ENCODE peak calls at places on chromosome 16, in five cellular contexts. C is AG04450, B is small intestine, Z is fibroblast of mammary gland, F is heart left ventricle. H is an unnamed sample.
A peak's percentile ranks its signal among the peaks of the same experiment; 100 is the strongest.

GRCh38 chr16:83402969-83403368 is 404.8 kb upstream of the HSBP1 start:
- DNase-seq in C (no peak), B (no peak), Z (peak; percentile 49), F (no peak), H (no peak)

GRCh38 chr16:46974352-46974751 is 878 bp upstream of the DNAJA2 start:
- DNase-seq in C (no peak), B (peak; percentile 51), Z (peak; percentile 32), F (no peak), H (no peak)

GRCh38 chr16:79601978-79602609 is 1.6 kb upstream of the MAF start:
- DNase-seq in C (peak; percentile 24), B (peak; percentile 93), Z (peak; percentile 78), F (peak; percentile 82), H (peak; percentile 85)

GRCh38 chr16:51306116-51306515 is 155.0 kb upstream of the SALL1 start:
- DNase-seq in C (no peak), B (no peak), Z (peak; percentile 82), F (no peak), H (no peak)

GRCh38 chr16:20760346-20760745 is 3.5 kb upstream of the ACSM3 start:
- DNase-seq in C (no peak), B (no peak), Z (no peak), F (no peak), H (no peak)

GRCh38 chr16:78705694-78706093 is 606.2 kb downstream of the WWOX start:
- DNase-seq in C (no peak), B (peak; percentile 74), Z (peak; percentile 45), F (no peak), H (no peak)

GRCh38 chr16:64615647-64616280 is 506.1 kb downstream of the CDH11 start:
- DNase-seq in C (no peak), B (no peak), Z (no peak), F (peak; percentile 48), H (no peak)

GRCh38 chr16:619476-620100 is 11.2 kb upstream of the WFIKKN1 start:
- DNase-seq in C (no peak), B (no peak), Z (no peak), F (no peak), H (no peak)

GRCh38 chr16:3027488-3027795 is 3.6 kb downstream of the THOC6 start:
- DNase-seq in C (no peak), B (no peak), Z (no peak), F (no peak), H (no peak)

GRCh38 chr16:57277586-57277985 is 6.9 kb downstream of the PLLP start:
- DNase-seq in C (no peak), B (no peak), Z (peak; percentile 60), F (no peak), H (no peak)

GRCh38 chr16:19196871-19197270 is 28.8 kb downstream of the SYT17 start:
- DNase-seq in C (no peak), B (no peak), Z (no peak), F (no peak), H (no peak)

GRCh38 chr16:2715519-2715918 is 4.5 kb downstream of the PRSS27 start:
- DNase-seq in C (no peak), B (peak; percentile 20), Z (peak; percentile 28), F (peak; percentile 77), H (peak; percentile 34)

GRCh38 chr16:70589998-70590471 is 56.3 kb upstream of the IL34 start:
- DNase-seq in C (no peak), B (no peak), Z (peak; percentile 36), F (peak; percentile 66), H (no peak)

GRCh38 chr16:51500306-51500705 is 349.2 kb upstream of the SALL1 start:
- DNase-seq in C (no peak), B (no peak), Z (peak; percentile 74), F (no peak), H (no peak)

GRCh38 chr16:28610595-28611270 is 889 bp upstream of the SULT1A1 start:
- DNase-seq in C (no peak), B (peak; percentile 59), Z (no peak), F (no peak), H (no peak)
- H3K4me3 ChIP-seq in C (no peak overlapping the region), B (no peak overlapping the region), Z (no peak overlapping the region), F (no peak overlapping the region), H (no peak overlapping the region)

GRCh38 chr16:67883146-67883871 is 1.4 kb upstream of the NRN1L start:
- DNase-seq in C (no peak), B (peak; percentile 87), Z (no peak), F (no peak), H (no peak)

GRCh38 chr16:67883872-67884261 is 818 bp upstream of the NRN1L start:
- DNase-seq in C (no peak), B (peak; percentile 54), Z (peak; percentile 43), F (peak; percentile 64), H (peak; percentile 62)

GRCh38 chr16:67885976-67886375 is 1.3 kb downstream of the NRN1L start:
- DNase-seq in C (no peak), B (no peak), Z (no peak), F (no peak), H (no peak)

GRCh38 chr16:67885545-67885944 is 860 bp downstream of the NRN1L start:
- DNase-seq in C (no peak), B (no peak), Z (no peak), F (no peak), H (no peak)

DNA sequence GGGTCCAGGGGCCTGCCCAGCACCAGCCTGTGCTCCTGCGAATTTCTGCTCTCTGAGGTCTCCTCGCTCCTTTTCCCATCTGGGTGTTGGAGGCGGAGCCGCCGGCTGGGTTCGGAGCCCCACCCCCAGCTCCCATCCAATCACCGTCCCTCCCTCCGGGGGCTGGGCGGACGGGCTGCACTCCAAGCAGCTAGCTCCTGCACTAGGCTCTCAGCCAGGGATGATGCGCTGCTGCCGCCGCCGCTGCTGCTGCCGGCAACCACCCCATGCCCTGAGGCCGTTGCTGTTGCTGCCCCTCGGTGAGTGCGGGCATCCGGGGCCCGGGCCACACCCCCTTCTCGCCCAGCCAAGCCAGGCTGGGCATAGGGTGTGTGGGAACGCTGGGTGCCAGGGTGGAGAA is at the start of gene NRN1L:
- DNase-seq in C (peak; percentile 79), B (peak; percentile 31), Z (peak; percentile 90), F (peak; percentile 94), H (peak; percentile 93)
- H3K4me3 ChIP-seq in C (no peak within 1 kb of the TSS), B (no peak within 1 kb of the TSS), Z (no peak within 1 kb of the TSS), F (no peak within 1 kb of the TSS), H (peak within 1 kb of the TSS; percentile 45)

GRCh38 chr16:86758932-86759331 is 180.6 kb downstream of the FOXL1 start:
- DNase-seq in C (no peak), B (no peak), Z (peak; percentile 27), F (no peak), H (no peak)

GRCh38 chr16:86763819-86764218 is 185.5 kb downstream of the FOXL1 start:
- DNase-seq in C (no peak), B (no peak), Z (peak; percentile 36), F (no peak), H (no peak)

GRCh38 chr16:86762035-86762550 is 183.7 kb downstream of the FOXL1 start:
- DNase-seq in C (no peak), B (no peak), Z (no peak), F (no peak), H (no peak)

GRCh38 chr16:86764551-86764950 is 186.2 kb downstream of the FOXL1 start:
- DNase-seq in C (no peak), B (no peak), Z (no peak), F (no peak), H (no peak)

DNA sequence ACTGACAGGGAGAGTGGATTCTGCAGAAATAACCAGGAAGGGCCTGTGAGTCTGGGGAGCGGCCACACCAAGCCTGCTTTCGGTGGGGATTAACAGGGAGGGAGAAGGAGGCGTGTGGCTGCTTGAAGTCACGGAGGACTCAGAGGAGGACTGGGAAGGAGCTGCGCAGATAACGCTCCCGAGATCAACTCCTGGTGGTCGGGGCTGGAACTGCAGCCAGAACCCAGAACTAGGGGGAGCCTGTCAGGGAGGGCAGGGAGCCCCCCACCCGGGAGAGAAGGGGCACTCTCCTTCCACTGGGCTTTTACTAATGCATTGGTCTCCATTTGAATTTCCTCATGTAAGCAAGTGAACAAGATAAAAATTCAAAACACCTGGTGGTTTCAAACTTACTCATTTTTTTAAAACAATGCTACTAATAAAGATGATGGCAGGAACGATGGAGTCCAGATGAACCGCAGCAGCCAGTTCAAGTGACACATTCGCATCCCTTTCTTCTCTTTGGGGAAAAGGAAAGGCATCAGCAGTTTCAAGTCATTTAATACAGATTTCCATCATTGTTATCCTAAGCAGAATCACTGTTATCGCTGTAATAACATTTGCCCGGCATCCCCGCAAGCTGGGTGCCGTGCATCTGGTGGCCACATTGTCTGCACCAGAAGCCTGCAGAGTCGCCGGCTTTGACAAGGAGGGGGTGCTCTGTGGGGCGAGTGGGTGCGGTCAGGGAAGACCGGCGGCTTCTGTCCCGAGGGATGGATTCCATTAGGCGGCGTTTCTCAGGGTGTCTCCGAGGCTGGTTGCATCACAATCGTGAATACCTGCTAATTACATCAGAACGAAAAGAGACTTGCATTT is 183.0 kb downstream of the FOXL1 start:
- DNase-seq in C (no peak), B (peak; percentile 29), Z (peak; percentile 79), F (peak; percentile 71), H (peak; percentile 31)
- H3K4me3 ChIP-seq in C (peak overlapping the region; percentile 13), B (no peak overlapping the region), Z (peak overlapping the region; percentile 28), F (no peak overlapping the region), H (peak overlapping the region; percentile 36)

DNA sequence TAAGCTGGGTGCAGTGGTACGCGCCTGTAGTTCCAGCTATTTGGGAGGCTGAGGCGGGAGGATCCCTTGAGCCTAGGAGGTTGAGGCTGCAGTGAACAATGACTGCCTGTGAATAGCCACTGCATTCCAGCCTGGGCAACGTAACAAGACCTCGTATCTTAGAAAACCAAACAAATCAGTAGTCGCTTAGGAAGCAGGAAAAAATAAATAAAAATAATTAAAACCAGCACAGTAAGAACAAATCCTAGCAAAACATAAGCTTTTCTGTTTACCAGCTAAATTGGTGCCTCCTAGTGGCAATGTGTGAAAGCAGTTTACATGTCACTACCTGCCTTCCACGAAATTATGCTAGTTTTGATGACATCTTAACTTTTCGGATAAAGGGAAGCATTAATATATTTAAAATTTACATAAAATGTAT is 1.3 kb downstream of the ARMC5 start:
- DNase-seq in C (peak; percentile 32), B (peak; percentile 54), Z (peak; percentile 78), F (no peak), H (no peak)
- H3K4me3 ChIP-seq in C (peak overlapping the region; percentile 69), B (no peak overlapping the region), Z (no peak overlapping the region), F (no peak overlapping the region), H (peak overlapping the region; percentile 83)

GRCh38 chr16:72282338-72282737 is 110.4 kb upstream of the PMFBP1 start:
- DNase-seq in C (no peak), B (no peak), Z (no peak), F (no peak), H (no peak)

GRCh38 chr16:72278301-72278700 is 106.3 kb upstream of the PMFBP1 start:
- DNase-seq in C (no peak), B (no peak), Z (no peak), F (no peak), H (no peak)

GRCh38 chr16:72271841-72272240 is 99.9 kb upstream of the PMFBP1 start:
- DNase-seq in C (no peak), B (no peak), Z (no peak), F (no peak), H (no peak)

GRCh38 chr16:72277749-72278148 is 105.8 kb upstream of the PMFBP1 start:
- DNase-seq in C (no peak), B (no peak), Z (no peak), F (no peak), H (no peak)
- H3K4me3 ChIP-seq in C (no peak overlapping the region), B (no peak overlapping the region), Z (no peak overlapping the region), F (no peak overlapping the region), H (no peak overlapping the region)